ENCODE peak calls at places on chromosomes 11 and 22, in six cellular contexts. L, R, D, Y, K and S are unnamed samples.

GRCh38 chr11:77705195-77705876 is 67.7 kb upstream of the CLNS1A start:
- DNase-seq in D (peak), Y (no peak), L (peak), R (no peak), K (no peak), S (no peak)

GRCh38 chr11:60348116-60348515 is 21.1 kb downstream of the MS4A6E start:
- DNase-seq in K (no peak), D (no peak), R (no peak), L (peak), Y (no peak), S (no peak)

GRCh38 chr11:36510567-36511020 is 522 bp upstream of the TRAF6 start:
- DNase-seq in L (peak), Y (no peak), R (no peak), K (no peak), D (no peak), S (no peak)

GRCh38 chr11:62544521-62545436 is 1.8 kb downstream of the AHNAK start:
- DNase-seq in L (no peak), D (no peak), Y (no peak), R (no peak), K (no peak), S (no peak)

GRCh38 chr22:26586556-26587325 is 3.2 kb downstream of the TPST2 start:
- DNase-seq in Y (no peak), D (no peak), L (no peak), K (no peak), R (no peak), S (no peak)

GRCh38 chr11:2175659-2176058 is 4.0 kb upstream of the TH start:
- DNase-seq in D (no peak), K (no peak), L (no peak), Y (no peak), R (no peak), S (no peak)

GRCh38 chr11:107337917-107338316 is 119.7 kb downstream of the CWF19L2 start:
- DNase-seq in R (no peak), L (no peak), K (no peak), Y (no peak), D (no peak), S (no peak)

GRCh38 chr11:10920205-10920604 is 62.4 kb upstream of the ZBED5 start:
- DNase-seq in R (no peak), D (no peak), Y (no peak), L (no peak), K (no peak), S (no peak)

GRCh38 chr11:26828291-26828690 is 106.4 kb upstream of the SLC5A12 start:
- DNase-seq in Y (no peak), D (no peak), K (no peak), R (no peak), L (no peak), S (no peak)

GRCh38 chr11:58525037-58525614 is 17.2 kb upstream of the OR5B21 start:
- DNase-seq in K (no peak), D (no peak), R (peak), L (no peak), Y (no peak), S (no peak)

GRCh38 chr22:37176464-37177061 is 11.5 kb downstream of the C1QTNF6 start:
- DNase-seq in D (no peak), R (no peak), L (no peak), K (peak), Y (no peak), S (no peak)

GRCh38 chr11:134730096-134730495 is 318.1 kb upstream of the B3GAT1 start:
- DNase-seq in L (no peak), R (no peak), K (no peak), D (no peak), Y (no peak), S (no peak)

GRCh38 chr11:65279713-65280459 is 18.1 kb downstream of the POLA2 start:
- DNase-seq in Y (no peak), K (no peak), D (peak), L (no peak), R (no peak), S (no peak)

GRCh38 chr11:82930229-82930628 is 28.7 kb downstream of the DDIAS start:
- DNase-seq in D (no peak), Y (no peak), K (no peak), L (no peak), R (no peak), S (no peak)

GRCh38 chr11:126658306-126659056 is 303.0 kb downstream of the ST3GAL4 start:
- DNase-seq in L (no peak), Y (no peak), D (no peak), K (no peak), R (no peak), S (no peak)

GRCh38 chr11:76233936-76234703 is 27.8 kb upstream of the WNT11 start:
- DNase-seq in R (peak), Y (no peak), K (peak), D (no peak), L (peak), S (no peak)

GRCh38 chr22:37549704-37550059 is 10.6 kb upstream of the CDC42EP1 start:
- DNase-seq in L (no peak), D (no peak), K (peak), Y (no peak), R (no peak), S (no peak)

GRCh38 chr22:26669060-26669481 is 11.7 kb downstream of the MIAT start:
- DNase-seq in Y (no peak), R (no peak), L (peak), D (peak), K (no peak), S (no peak)

GRCh38 chr11:62789576-62789975 is 2.2 kb downstream of the TMEM223 start:
- DNase-seq in R (no peak), Y (no peak), L (no peak), K (no peak), D (no peak), S (no peak)

GRCh38 chr11:35486446-35486845 is 39.0 kb downstream of the PAMR1 start:
- DNase-seq in K (no peak), L (no peak), Y (no peak), R (no peak), D (no peak), S (no peak)

GRCh38 chr11:61712911-61713310 is 32.7 kb downstream of the DAGLA start:
- DNase-seq in R (no peak), Y (no peak), K (no peak), D (no peak), L (no peak), S (no peak)

GRCh38 chr11:95081412-95081811 is 8.2 kb upstream of the ENDOD1 start:
- DNase-seq in L (peak), K (peak), D (no peak), R (no peak), Y (no peak), S (no peak)

GRCh38 chr11:64500176-64501013 is 90.6 kb upstream of the SLC22A12 start:
- DNase-seq in K (no peak), R (no peak), L (no peak), D (no peak), Y (no peak), S (no peak)

GRCh38 chr22:19038164-19038546 is 84.1 kb downstream of the DGCR2 start:
- DNase-seq in L (no peak), D (no peak), Y (no peak), R (no peak), K (no peak), S (no peak)

GRCh38 chr22:19242699-19243098 is 48.8 kb downstream of the CLTCL1 start:
- DNase-seq in L (no peak), Y (no peak), D (no peak), R (no peak), K (no peak), S (no peak)

DNA sequence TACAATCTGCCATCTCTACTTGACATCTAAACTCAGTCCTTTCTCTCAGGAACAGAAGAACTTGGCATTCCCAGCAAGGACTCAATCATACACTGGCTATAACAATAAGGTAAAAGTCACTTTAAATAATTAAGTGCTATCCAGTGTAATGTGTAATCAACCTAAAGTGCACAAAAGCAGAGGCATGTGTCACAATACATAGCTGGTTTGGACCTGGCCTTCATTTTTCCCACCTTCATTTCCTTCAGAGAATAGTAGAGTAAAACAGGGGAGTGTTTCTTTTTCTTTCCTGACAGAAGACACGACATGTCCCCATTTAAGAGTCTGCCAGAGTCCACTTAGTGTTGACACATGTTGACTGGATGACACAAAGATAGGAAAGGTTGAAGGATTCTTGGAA is 634.0 kb downstream of the LRRC4C start:
- DNase-seq in R (no peak), D (no peak), L (no peak), K (no peak), Y (no peak), S (no peak)
- TF ChIP-seq POLR2AphosphoS5 in R (no peak), D (no peak), L (no peak), K (no peak), Y (no peak), S (no peak)

GRCh38 chr11:131483453-131483852 is 113.0 kb downstream of the NTM start:
- DNase-seq in R (no peak), Y (no peak), L (no peak), K (no peak), D (no peak), S (no peak)

GRCh38 chr11:131483877-131484276 is 113.5 kb downstream of the NTM start:
- DNase-seq in D (no peak), R (no peak), Y (no peak), K (no peak), L (no peak), S (no peak)

GRCh38 chr11:131486100-131486499 is 115.7 kb downstream of the NTM start:
- DNase-seq in D (no peak), Y (no peak), L (no peak), R (no peak), K (no peak), S (no peak)

GRCh38 chr11:131478341-131478740 is 107.9 kb downstream of the NTM start:
- DNase-seq in K (no peak), L (no peak), D (no peak), R (no peak), Y (no peak), S (no peak)

GRCh38 chr11:131481317-131481716 is 110.9 kb downstream of the NTM start:
- DNase-seq in D (no peak), L (no peak), K (no peak), Y (no peak), R (no peak), S (no peak)
- TF ChIP-seq POLR2AphosphoS5 in D (no peak), L (no peak), K (no peak), Y (no peak), R (no peak), S (no peak)

DNA sequence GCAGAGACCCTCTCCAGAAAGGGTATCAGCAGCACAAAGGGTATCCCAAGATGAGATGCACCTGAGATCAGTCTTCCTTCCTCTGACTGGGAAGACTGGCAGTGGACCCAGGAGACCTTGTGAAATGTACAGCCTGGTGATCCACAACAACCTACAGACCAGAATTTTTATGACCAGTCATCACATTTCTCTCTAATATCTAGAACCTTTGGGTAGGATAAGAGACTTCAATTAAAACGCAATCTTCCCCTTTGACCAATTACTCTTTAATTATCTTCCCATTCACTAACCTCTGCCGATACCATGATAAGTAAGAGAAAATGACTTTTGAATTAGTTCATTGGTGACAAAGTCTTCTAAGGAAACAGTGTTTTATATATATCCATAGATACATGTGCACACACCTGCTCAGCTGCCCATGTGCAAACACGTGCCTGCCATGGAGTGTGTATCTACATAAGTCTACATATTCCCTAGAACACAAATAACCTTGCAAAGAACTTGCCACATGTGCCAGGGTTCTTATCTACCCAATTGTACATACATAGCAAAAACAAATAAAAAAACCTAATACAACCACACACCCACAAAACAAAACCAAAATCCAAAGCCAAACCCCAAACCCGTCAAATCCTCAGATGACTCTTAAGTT is 44.2 kb upstream of the SLC5A1 start:
- DNase-seq in R (no peak), D (no peak), Y (no peak), L (no peak), K (no peak), S (no peak)
- TF ChIP-seq POLR2AphosphoS5 in R (no peak), D (no peak), Y (no peak), L (no peak), K (no peak), S (no peak)

DNA sequence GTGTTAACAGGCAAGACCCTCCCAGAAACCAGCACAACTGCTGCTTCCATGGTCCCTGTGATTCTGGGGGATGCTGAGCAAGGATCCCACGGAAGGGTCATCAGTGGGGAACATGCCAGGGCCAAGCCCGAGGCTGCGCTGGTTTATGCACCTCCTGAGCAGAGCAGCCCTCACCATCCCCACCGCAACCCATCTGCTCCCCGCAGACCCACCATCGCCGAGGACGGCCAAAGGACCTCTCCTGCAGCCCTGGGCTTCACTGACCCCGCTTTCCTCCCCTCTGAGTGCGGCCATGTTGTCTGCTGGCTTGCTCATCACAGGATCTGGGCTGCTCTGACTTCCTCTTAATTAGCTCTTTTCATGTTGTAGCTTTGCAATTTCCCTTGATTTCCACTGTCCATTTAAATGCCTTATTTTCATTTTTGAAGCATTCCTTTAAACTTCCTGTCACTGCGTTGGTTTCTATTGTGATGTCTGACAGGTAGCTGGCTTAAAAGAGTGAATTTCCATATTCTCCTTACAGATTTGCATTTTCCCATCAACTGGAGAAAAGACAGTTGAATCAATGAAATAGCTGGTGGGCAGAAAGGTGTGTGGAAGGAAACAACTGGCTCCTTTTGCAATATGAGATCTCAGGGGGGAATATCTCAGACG is 14.9 kb downstream of the TP53AIP1 start:
- DNase-seq in L (peak), K (no peak), Y (no peak), D (no peak), R (no peak), S (no peak)
- TF ChIP-seq POLR2AphosphoS5 in L (no peak), K (no peak), Y (no peak), D (no peak), R (no peak), S (no peak)

GRCh38 chr11:117588166-117588810 is 208.7 kb downstream of the DSCAML1 start:
- DNase-seq in L (no peak), K (no peak), Y (no peak), R (no peak), D (no peak), S (no peak)
- TF ChIP-seq POLR2AphosphoS5 in L (no peak), K (no peak), Y (no peak), R (no peak), D (no peak), S (no peak)

GRCh38 chr11:43937434-43938411 is 4.7 kb upstream of the C11orf96 start:
- DNase-seq in K (no peak), Y (no peak), L (no peak), R (no peak), D (no peak), S (no peak)
- TF ChIP-seq POLR2AphosphoS5 in K (no peak), Y (no peak), L (no peak), R (no peak), D (no peak), S (no peak)

DNA sequence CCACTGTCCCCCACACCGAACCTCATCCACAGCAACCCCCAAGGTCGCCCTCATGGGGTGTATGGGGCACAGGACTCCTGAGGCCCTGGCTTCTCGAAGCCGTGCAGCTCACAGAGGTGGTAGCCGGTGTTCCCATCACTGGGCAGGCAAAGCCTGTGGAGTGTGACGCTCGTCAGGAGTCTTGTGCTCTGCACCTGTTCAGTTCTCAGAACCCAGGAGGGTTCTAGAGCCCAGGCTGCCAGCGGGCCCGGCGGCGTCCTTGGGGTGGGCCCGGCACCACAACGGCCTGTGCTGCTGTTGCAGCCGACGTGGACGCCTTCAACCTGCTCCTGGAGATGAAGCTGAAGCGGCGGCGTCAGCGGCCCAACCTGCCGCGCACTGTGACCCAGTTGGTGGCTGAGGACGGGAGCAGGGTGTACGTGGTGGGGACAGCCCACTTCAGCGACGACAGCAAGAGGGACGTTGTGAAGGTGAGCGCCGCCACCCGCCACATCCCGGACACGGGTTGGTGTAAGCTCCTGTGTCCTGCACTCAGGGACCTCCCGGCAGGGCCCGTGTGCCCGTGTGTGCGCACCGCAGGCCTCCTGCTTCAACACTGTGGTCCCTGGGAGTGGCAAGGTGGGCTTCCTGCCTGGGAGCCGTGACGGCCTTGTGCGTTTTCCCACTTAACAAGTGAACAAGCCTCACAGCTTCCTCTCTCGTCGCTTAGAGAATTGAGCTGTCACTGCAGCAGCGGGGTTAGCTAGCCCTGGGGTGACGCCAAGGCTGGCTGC is 6.6 kb upstream of the SELENOO start:
- DNase-seq in R (no peak), Y (no peak), D (no peak), L (no peak), K (no peak), S (no peak)
- TF ChIP-seq POLR2AphosphoS5 in R (peak), Y (no peak), D (no peak), L (no peak), K (no peak), S (no peak)

DNA sequence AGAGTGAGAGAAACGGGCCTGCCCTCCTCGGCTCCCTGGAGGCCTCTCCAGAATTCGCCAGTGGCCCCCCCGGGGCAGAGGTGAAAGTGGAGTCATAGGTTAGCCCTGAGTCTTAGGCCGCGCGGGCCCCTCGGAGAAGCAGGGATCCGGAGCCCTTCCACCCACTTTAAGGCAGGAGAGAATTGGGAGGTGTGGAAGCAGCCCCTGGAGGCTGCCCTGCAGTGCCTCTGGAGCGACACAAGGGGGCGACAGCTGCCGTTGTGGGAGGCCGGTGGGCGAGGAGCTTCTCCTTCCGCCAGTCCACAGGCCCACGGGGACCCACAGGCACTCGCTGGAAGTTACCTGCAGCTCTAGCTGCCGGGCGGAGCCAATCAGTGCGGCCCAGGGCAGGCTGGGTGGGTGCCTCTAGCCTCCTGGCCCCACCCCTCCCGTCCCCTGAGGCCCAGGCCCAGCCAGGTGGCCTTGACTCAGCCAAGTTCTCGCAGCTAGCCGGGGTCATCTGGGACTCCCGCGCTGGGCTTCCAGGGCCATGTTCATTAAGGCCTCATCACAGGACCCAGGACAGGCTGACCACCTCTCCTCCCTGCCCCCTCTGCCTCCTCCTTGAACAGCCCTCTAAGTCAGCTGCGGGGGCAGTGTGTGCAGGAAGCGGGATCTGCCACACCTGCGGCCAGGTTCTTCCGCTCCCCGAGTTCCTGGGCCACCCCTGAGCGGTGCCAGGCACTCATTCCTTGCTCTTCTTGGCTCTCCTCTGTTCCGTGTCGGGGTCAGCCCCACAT is 5.0 kb downstream of the DGKZ start:
- DNase-seq in K (peak), L (peak), R (peak), D (no peak), Y (no peak), S (no peak)
- TF ChIP-seq POLR2AphosphoS5 in K (peak), L (no peak), R (no peak), D (no peak), Y (no peak), S (no peak)